ENCODE peak calls at places on chromosomes 2 and 18, in nine cellular contexts. Z, M, W, Y, V, U, K, R and L are unnamed samples.

GRCh38 chr2:227016894-227017293 is 147.1 kb downstream of the COL4A4 start:
- DNase-seq in Z (no peak), M (no peak), W (no peak), Y (no peak), V (no peak), U (no peak), K (no peak), R (no peak), L (no peak)

GRCh38 chr2:3313845-3314375 is 63.7 kb downstream of the EIPR1 start:
- DNase-seq in Z (peak), M (no peak), W (no peak), Y (no peak), V (no peak), U (no peak), K (no peak), R (no peak), L (no peak)

GRCh38 chr2:677056-677949 is at the start of gene TMEM18:
- DNase-seq in Z (peak), M (peak), W (peak), Y (peak), V (peak), U (peak), K (peak), R (peak), L (peak)

GRCh38 chr2:28274911-28275685 is 117.6 kb upstream of the FOSL2 start:
- DNase-seq in Z (no peak), M (peak), W (peak), Y (no peak), V (peak), U (peak), K (no peak), R (peak), L (peak)

GRCh38 chr18:46756559-46757201 is at the start of gene ST8SIA5:
- DNase-seq in Z (no peak), M (no peak), W (no peak), Y (no peak), V (peak), U (no peak), K (no peak), R (no peak), L (no peak)

GRCh38 chr2:197307236-197307932 is 3.2 kb downstream of the ANKRD44 start:
- DNase-seq in Z (no peak), M (no peak), W (no peak), Y (no peak), V (no peak), U (no peak), K (no peak), R (no peak), L (no peak)

GRCh38 chr2:129237966-129238725 is 741.3 kb upstream of the RAB6C start:
- DNase-seq in Z (no peak), M (no peak), W (no peak), Y (peak), V (no peak), U (no peak), K (no peak), R (no peak), L (no peak)

GRCh38 chr18:21538230-21538629 is 62.3 kb downstream of the ESCO1 start:
- DNase-seq in Z (no peak), M (no peak), W (no peak), Y (no peak), V (no peak), U (no peak), K (no peak), R (no peak), L (no peak)

GRCh38 chr2:227766361-227766883 is 20.7 kb downstream of the SCYGR8 start:
- DNase-seq in Z (peak), M (peak), W (peak), Y (no peak), V (peak), U (peak), K (peak), R (peak), L (peak)

GRCh38 chr2:227921648-227922047 is 50.2 kb downstream of the DAW1 start:
- DNase-seq in Z (no peak), M (no peak), W (no peak), Y (no peak), V (no peak), U (no peak), K (no peak), R (peak), L (peak)

GRCh38 chr18:22452226-22452668 is 34.5 kb upstream of the CTAGE1 start:
- DNase-seq in Z (no peak), M (peak), W (no peak), Y (no peak), V (no peak), U (no peak), K (no peak), R (no peak), L (no peak)

GRCh38 chr2:27078267-27079194 is at the start of gene EMILIN1:
- DNase-seq in Z (peak), M (no peak), W (no peak), Y (peak), V (no peak), U (peak), K (peak), R (peak), L (peak)

GRCh38 chr2:180716186-180717180 is 263.9 kb upstream of the UBE2E3 start:
- DNase-seq in Z (no peak), M (no peak), W (no peak), Y (no peak), V (no peak), U (no peak), K (no peak), R (no peak), L (no peak)

GRCh38 chr2:179235463-179236108 is 29.0 kb downstream of the SESTD1 start:
- DNase-seq in Z (no peak), M (no peak), W (no peak), Y (no peak), V (no peak), U (no peak), K (no peak), R (no peak), L (no peak)

GRCh38 chr2:105570757-105571156 is 171.9 kb upstream of the FHL2 start:
- DNase-seq in Z (no peak), M (no peak), W (no peak), Y (no peak), V (no peak), U (no peak), K (no peak), R (no peak), L (no peak)

GRCh38 chr18:3114456-3114855 is 101.5 kb upstream of the LPIN2 start:
- DNase-seq in Z (no peak), M (no peak), W (no peak), Y (no peak), V (no peak), U (no peak), K (no peak), R (no peak), L (no peak)

GRCh38 chr2:66466435-66466834 is 31.5 kb downstream of the MEIS1 start:
- DNase-seq in Z (no peak), M (no peak), W (no peak), Y (no peak), V (no peak), U (no peak), K (no peak), R (no peak), L (no peak)

GRCh38 chr18:79394438-79395307 is 1.1 kb upstream of the NFATC1 start:
- DNase-seq in Z (peak), M (no peak), W (no peak), Y (no peak), V (no peak), U (peak), K (peak), R (no peak), L (no peak)

GRCh38 chr2:96323849-96324248 is 1.3 kb upstream of the ITPRIPL1 start:
- DNase-seq in Z (no peak), M (no peak), W (no peak), Y (no peak), V (no peak), U (no peak), K (no peak), R (no peak), L (no peak)

GRCh38 chr2:113692698-113693428 is 63.6 kb downstream of the SLC35F5 start:
- DNase-seq in Z (no peak), M (no peak), W (no peak), Y (peak), V (no peak), U (no peak), K (no peak), R (no peak), L (no peak)

GRCh38 chr2:4891394-4891793 is 800.8 kb upstream of the SOX11 start:
- DNase-seq in Z (no peak), M (no peak), W (no peak), Y (no peak), V (no peak), U (no peak), K (no peak), R (no peak), L (no peak)

GRCh38 chr2:217090024-217090473 is 230.2 kb upstream of the TNP1 start:
- DNase-seq in Z (no peak), M (peak), W (no peak), Y (peak), V (no peak), U (no peak), K (no peak), R (no peak), L (no peak)

GRCh38 chr18:55458456-55459238 is 129.3 kb downstream of the TCF4 start:
- DNase-seq in Z (no peak), M (peak), W (no peak), Y (no peak), V (no peak), U (no peak), K (no peak), R (no peak), L (no peak)
- TF ChIP-seq EP300 in Z (no peak), M (no peak), W (no peak), Y (no peak), V (no peak), U (no peak), K (no peak), R (no peak), L (no peak)

GRCh38 chr2:53969285-53970094 is 1.3 kb downstream of the PSME4 start:
- DNase-seq in Z (no peak), M (peak), W (peak), Y (no peak), V (no peak), U (peak), K (no peak), R (no peak), L (no peak)
- TF ChIP-seq EP300 in Z (no peak), M (peak), W (no peak), Y (no peak), V (no peak), U (no peak), K (no peak), R (no peak), L (no peak)

DNA sequence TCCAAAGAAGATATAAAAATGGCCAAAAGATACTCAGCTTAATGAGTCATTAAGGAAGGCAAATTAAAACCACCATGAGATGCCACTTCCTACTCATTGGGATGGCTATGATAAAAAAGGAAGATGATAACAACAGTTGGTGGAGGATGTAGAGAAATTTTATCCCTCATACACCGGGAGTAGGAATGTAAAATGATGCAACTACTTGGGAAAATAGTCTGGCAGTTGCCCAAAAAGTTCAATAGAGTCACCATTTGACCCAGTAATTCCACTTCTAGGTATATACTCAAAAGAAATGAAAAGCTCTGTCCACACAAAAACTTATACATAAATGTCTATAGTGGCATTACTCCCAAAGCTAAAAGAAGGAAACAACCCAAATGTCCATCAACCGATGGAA is 10.1 kb upstream of the SULT1C2 start:
- DNase-seq in Z (no peak), M (no peak), W (no peak), Y (no peak), V (no peak), U (no peak), K (no peak), R (no peak), L (no peak)
- TF ChIP-seq EP300 in Z (no peak), M (no peak), W (no peak), Y (no peak), V (no peak), U (no peak), K (no peak), R (no peak), L (no peak)

GRCh38 chr2:50111067-50111466 is 920.9 kb downstream of the NRXN1 start:
- DNase-seq in Z (no peak), M (no peak), W (no peak), Y (no peak), V (no peak), U (no peak), K (no peak), R (no peak), L (no peak)

DNA sequence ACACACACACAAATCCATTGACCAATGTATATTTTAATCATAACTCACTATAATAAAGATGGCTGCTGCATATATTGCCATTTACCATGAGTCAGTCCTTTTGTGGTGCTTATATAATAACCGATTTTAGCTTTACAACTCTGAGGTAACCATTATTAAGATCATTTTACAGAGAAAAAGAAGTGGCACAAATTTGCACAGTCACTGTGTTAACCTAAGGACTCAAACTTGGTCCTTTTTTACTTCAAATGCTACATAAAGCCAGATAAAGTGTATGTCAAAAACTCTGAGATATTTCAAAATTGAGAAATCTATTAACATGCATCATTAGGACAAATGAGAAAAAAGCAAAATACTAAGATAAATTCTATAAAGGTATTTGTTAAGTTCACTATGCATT is 923.7 kb downstream of the NRXN1 start:
- DNase-seq in Z (no peak), M (no peak), W (no peak), Y (no peak), V (no peak), U (no peak), K (no peak), R (no peak), L (no peak)
- TF ChIP-seq EP300 in Z (no peak), M (no peak), W (no peak), Y (no peak), V (no peak), U (no peak), K (no peak), R (no peak), L (no peak)

GRCh38 chr18:49524349-49524748 is 37.3 kb upstream of the C18orf32 start:
- DNase-seq in Z (no peak), M (peak), W (no peak), Y (peak), V (no peak), U (no peak), K (no peak), R (no peak), L (no peak)

GRCh38 chr18:49524951-49525350 is 36.9 kb upstream of the LIPG start:
- DNase-seq in Z (no peak), M (no peak), W (no peak), Y (peak), V (no peak), U (no peak), K (no peak), R (no peak), L (no peak)

GRCh38 chr18:49529596-49529995 is 32.3 kb upstream of the LIPG start:
- DNase-seq in Z (no peak), M (no peak), W (no peak), Y (no peak), V (no peak), U (no peak), K (no peak), R (no peak), L (no peak)

GRCh38 chr18:49527631-49528327 is 34.1 kb upstream of the LIPG start:
- DNase-seq in Z (no peak), M (no peak), W (no peak), Y (no peak), V (no peak), U (no peak), K (no peak), R (no peak), L (no peak)

GRCh38 chr18:49525981-49526380 is 35.9 kb upstream of the LIPG start:
- DNase-seq in Z (no peak), M (no peak), W (no peak), Y (peak), V (no peak), U (no peak), K (no peak), R (no peak), L (no peak)
- TF ChIP-seq EP300 in Z (no peak), M (no peak), W (no peak), Y (no peak), V (no peak), U (no peak), K (no peak), R (no peak), L (no peak)

DNA sequence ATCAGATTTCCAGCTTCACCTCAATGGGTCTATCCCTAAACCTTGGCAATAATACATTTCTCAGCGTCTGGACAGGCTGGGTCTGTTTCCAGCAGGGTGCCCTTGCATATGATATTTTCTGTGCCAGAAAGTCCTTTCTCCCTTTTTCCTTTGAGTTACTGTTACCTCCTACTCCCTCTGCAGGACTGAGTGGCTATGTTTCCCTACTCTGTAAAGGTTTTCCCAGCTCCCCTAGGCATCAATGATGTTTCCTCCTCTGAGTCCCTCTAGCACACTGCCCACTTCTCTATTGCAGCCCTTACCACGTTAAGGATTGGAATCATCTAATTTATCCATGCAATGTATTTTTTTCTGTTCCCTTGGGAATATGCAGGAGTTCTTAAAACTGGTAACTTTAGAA is 118.3 kb upstream of the REV1 start:
- DNase-seq in Z (no peak), M (no peak), W (no peak), Y (no peak), V (no peak), U (no peak), K (no peak), R (no peak), L (no peak)
- TF ChIP-seq EP300 in Z (no peak), M (no peak), W (no peak), Y (no peak), V (no peak), U (no peak), K (no peak), R (no peak), L (no peak)

DNA sequence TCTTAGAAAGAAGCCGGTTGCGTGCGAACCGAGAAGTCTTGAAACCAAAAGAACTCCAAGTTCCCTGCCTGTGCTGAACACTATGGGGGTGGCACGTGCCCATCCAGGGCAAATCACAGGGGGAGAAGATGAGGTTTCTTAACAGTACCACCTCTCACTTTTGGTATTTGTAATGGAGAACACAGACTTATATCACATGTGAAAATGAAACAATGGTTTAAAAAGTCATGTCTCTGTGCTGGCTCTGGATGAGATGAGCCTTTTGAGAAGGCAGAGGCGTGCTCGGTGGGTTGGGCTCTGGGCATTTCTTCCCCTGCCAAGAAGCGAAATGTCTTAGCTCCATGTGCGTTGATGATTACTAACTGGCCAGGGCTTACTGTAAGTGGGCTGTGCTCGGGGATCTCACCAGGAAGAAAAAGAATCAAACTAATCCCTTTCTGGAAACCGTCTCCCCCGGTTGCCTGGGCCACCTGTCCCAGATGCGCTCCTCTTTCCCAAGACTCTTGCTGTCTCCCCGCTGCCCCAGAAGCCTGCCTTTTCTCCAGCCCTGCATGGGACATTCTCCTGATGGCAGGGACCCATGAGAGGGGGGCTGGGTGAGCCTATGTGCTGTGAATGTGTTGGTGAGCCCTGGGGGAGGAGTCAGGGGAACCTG is 252.9 kb downstream of the PRKCE start:
- DNase-seq in Z (no peak), M (no peak), W (no peak), Y (no peak), V (no peak), U (no peak), K (no peak), R (no peak), L (no peak)
- TF ChIP-seq EP300 in Z (no peak), M (no peak), W (no peak), Y (peak), V (no peak), U (no peak), K (no peak), R (no peak), L (no peak)

DNA sequence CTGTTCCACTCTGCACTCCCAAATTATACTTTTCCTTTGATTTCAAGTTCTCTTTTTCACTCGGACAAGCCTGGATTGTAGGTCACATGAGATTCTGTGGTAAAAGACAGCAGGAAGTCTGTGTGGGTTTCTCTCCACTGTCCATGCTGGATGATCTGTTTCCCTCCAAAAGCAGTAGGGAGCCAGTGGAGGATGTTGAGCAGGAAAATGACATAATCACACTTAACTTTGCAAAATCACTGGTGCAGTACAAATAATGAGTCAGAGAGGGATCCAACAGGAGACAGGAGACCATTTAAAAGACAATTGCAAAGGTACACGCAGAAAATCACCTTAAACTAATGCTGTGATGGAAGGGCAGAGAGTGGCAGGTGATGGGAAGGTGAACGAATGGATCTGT is 301.3 kb downstream of the ZNF407 start:
- DNase-seq in Z (no peak), M (no peak), W (no peak), Y (no peak), V (no peak), U (no peak), K (no peak), R (no peak), L (no peak)
- TF ChIP-seq EP300 in Z (no peak), M (no peak), W (no peak), Y (no peak), V (no peak), U (no peak), K (no peak), R (no peak), L (no peak)

GRCh38 chr2:16717477-16717876 is 51.8 kb upstream of the CYRIA start:
- DNase-seq in Z (no peak), M (peak), W (no peak), Y (no peak), V (no peak), U (peak), K (no peak), R (no peak), L (no peak)

GRCh38 chr2:16716944-16717343 is 51.3 kb upstream of the CYRIA start:
- DNase-seq in Z (no peak), M (no peak), W (no peak), Y (no peak), V (no peak), U (no peak), K (no peak), R (no peak), L (no peak)

GRCh38 chr2:16713011-16713423 is 47.4 kb upstream of the CYRIA start:
- DNase-seq in Z (no peak), M (no peak), W (no peak), Y (no peak), V (no peak), U (no peak), K (no peak), R (no peak), L (no peak)

GRCh38 chr2:16718551-16719404 is 53.1 kb upstream of the CYRIA start:
- DNase-seq in Z (no peak), M (no peak), W (no peak), Y (peak), V (no peak), U (no peak), K (no peak), R (no peak), L (no peak)

GRCh38 chr2:16716051-16716450 is 50.4 kb upstream of the CYRIA start:
- DNase-seq in Z (no peak), M (no peak), W (no peak), Y (no peak), V (no peak), U (peak), K (no peak), R (no peak), L (no peak)
- TF ChIP-seq EP300 in Z (no peak), M (no peak), W (no peak), Y (no peak), V (no peak), U (no peak), K (no peak), R (no peak), L (no peak)